ENCODE peak calls at places on chromosomes 6 and 20, in seven cellular contexts. One of them, this sample, is unnamed.

GRCh38 chr6:129744201-129744879 is 34.4 kb upstream of the ARHGAP18 start:
- DNase-seq in EL: peak
- DNase-seq in NB4: no peak
- DNase-seq in breast epithelium: no peak
- DNase-seq in Panc1: no peak
- DNase-seq in stimulated activated CD4-positive, alpha-beta T cell treated with anti-CD3 and anti-CD28 coated beads, Interleukin-15, amount 100 ng/mL, for 1 hour: no peak
- DNase-seq in activated T-helper 2 cell treated with anti-CD3 and anti-CD28 coated beads, Interferon-gamma antibody, Interleukin-2, Interleukin-4, amounts not matched to agents 10 μg/mL and 5 μg/mL and 100 μg/mL, durations not matched to agents 14 hours and 24 hours and 36 hours: no peak
- DNase-seq in this sample: peak

GRCh38 chr20:57993738-57994431 is 234.6 kb downstream of the ANKRD60 start:
- DNase-seq in EL: no peak
- DNase-seq in NB4: no peak
- DNase-seq in breast epithelium: no peak
- DNase-seq in Panc1: no peak
- DNase-seq in stimulated activated CD4-positive, alpha-beta T cell treated with anti-CD3 and anti-CD28 coated beads, Interleukin-15, amount 100 ng/mL, for 1 hour: no peak
- DNase-seq in activated T-helper 2 cell treated with anti-CD3 and anti-CD28 coated beads, Interferon-gamma antibody, Interleukin-2, Interleukin-4, amounts not matched to agents 10 μg/mL and 5 μg/mL and 100 μg/mL, durations not matched to agents 14 hours and 24 hours and 36 hours: no peak
- DNase-seq in this sample: no peak

GRCh38 chr6:64293298-64293697 is 657.7 kb downstream of the PHF3 start:
- DNase-seq in EL: no peak
- DNase-seq in NB4: no peak
- DNase-seq in breast epithelium: no peak
- DNase-seq in Panc1: no peak
- DNase-seq in stimulated activated CD4-positive, alpha-beta T cell treated with anti-CD3 and anti-CD28 coated beads, Interleukin-15, amount 100 ng/mL, for 1 hour: no peak
- DNase-seq in activated T-helper 2 cell treated with anti-CD3 and anti-CD28 coated beads, Interferon-gamma antibody, Interleukin-2, Interleukin-4, amounts not matched to agents 10 μg/mL and 5 μg/mL and 100 μg/mL, durations not matched to agents 14 hours and 24 hours and 36 hours: no peak
- DNase-seq in this sample: no peak

GRCh38 chr20:58647814-58648501 is 3.1 kb upstream of the STX16 start:
- DNase-seq in EL: peak
- DNase-seq in NB4: no peak
- DNase-seq in breast epithelium: no peak
- DNase-seq in Panc1: no peak
- DNase-seq in stimulated activated CD4-positive, alpha-beta T cell treated with anti-CD3 and anti-CD28 coated beads, Interleukin-15, amount 100 ng/mL, for 1 hour: no peak
- DNase-seq in activated T-helper 2 cell treated with anti-CD3 and anti-CD28 coated beads, Interferon-gamma antibody, Interleukin-2, Interleukin-4, amounts not matched to agents 10 μg/mL and 5 μg/mL and 100 μg/mL, durations not matched to agents 14 hours and 24 hours and 36 hours: no peak
- DNase-seq in this sample: peak

GRCh38 chr6:217048-217659 is 75.1 kb upstream of the DUSP22 start:
- DNase-seq in EL: no peak
- DNase-seq in NB4: peak
- DNase-seq in breast epithelium: no peak
- DNase-seq in Panc1: no peak
- DNase-seq in stimulated activated CD4-positive, alpha-beta T cell treated with anti-CD3 and anti-CD28 coated beads, Interleukin-15, amount 100 ng/mL, for 1 hour: no peak
- DNase-seq in activated T-helper 2 cell treated with anti-CD3 and anti-CD28 coated beads, Interferon-gamma antibody, Interleukin-2, Interleukin-4, amounts not matched to agents 10 μg/mL and 5 μg/mL and 100 μg/mL, durations not matched to agents 14 hours and 24 hours and 36 hours: no peak
- DNase-seq in this sample: no peak

GRCh38 chr20:29299811-29300578 is 1957.5 kb upstream of the DEFB115 start:
- DNase-seq in EL: no peak
- DNase-seq in NB4: no peak
- DNase-seq in breast epithelium: no peak
- DNase-seq in Panc1: no peak
- DNase-seq in stimulated activated CD4-positive, alpha-beta T cell treated with anti-CD3 and anti-CD28 coated beads, Interleukin-15, amount 100 ng/mL, for 1 hour: no peak
- DNase-seq in activated T-helper 2 cell treated with anti-CD3 and anti-CD28 coated beads, Interferon-gamma antibody, Interleukin-2, Interleukin-4, amounts not matched to agents 10 μg/mL and 5 μg/mL and 100 μg/mL, durations not matched to agents 14 hours and 24 hours and 36 hours: no peak
- DNase-seq in this sample: no peak

GRCh38 chr6:446418-447366 is 55.1 kb downstream of the IRF4 start:
- DNase-seq in EL: no peak
- DNase-seq in NB4: no peak
- DNase-seq in breast epithelium: no peak
- DNase-seq in Panc1: no peak
- DNase-seq in stimulated activated CD4-positive, alpha-beta T cell treated with anti-CD3 and anti-CD28 coated beads, Interleukin-15, amount 100 ng/mL, for 1 hour: peak
- DNase-seq in activated T-helper 2 cell treated with anti-CD3 and anti-CD28 coated beads, Interferon-gamma antibody, Interleukin-2, Interleukin-4, amounts not matched to agents 10 μg/mL and 5 μg/mL and 100 μg/mL, durations not matched to agents 14 hours and 24 hours and 36 hours: peak
- DNase-seq in this sample: no peak

GRCh38 chr6:33211666-33212422 is 3.5 kb downstream of the RING1 start:
- DNase-seq in EL: no peak
- DNase-seq in NB4: peak
- DNase-seq in breast epithelium: no peak
- DNase-seq in Panc1: no peak
- DNase-seq in stimulated activated CD4-positive, alpha-beta T cell treated with anti-CD3 and anti-CD28 coated beads, Interleukin-15, amount 100 ng/mL, for 1 hour: no peak
- DNase-seq in activated T-helper 2 cell treated with anti-CD3 and anti-CD28 coated beads, Interferon-gamma antibody, Interleukin-2, Interleukin-4, amounts not matched to agents 10 μg/mL and 5 μg/mL and 100 μg/mL, durations not matched to agents 14 hours and 24 hours and 36 hours: no peak
- DNase-seq in this sample: no peak

GRCh38 chr6:3162565-3163247 is 5.4 kb upstream of the TUBB2A start:
- DNase-seq in EL: peak
- DNase-seq in NB4: peak
- DNase-seq in breast epithelium: peak
- DNase-seq in Panc1: no peak
- DNase-seq in stimulated activated CD4-positive, alpha-beta T cell treated with anti-CD3 and anti-CD28 coated beads, Interleukin-15, amount 100 ng/mL, for 1 hour: no peak
- DNase-seq in activated T-helper 2 cell treated with anti-CD3 and anti-CD28 coated beads, Interferon-gamma antibody, Interleukin-2, Interleukin-4, amounts not matched to agents 10 μg/mL and 5 μg/mL and 100 μg/mL, durations not matched to agents 14 hours and 24 hours and 36 hours: peak
- DNase-seq in this sample: peak

GRCh38 chr6:2630362-2630761 is 120.4 kb downstream of the MYLK4 start:
- DNase-seq in EL: peak
- DNase-seq in NB4: peak
- DNase-seq in breast epithelium: no peak
- DNase-seq in Panc1: peak
- DNase-seq in stimulated activated CD4-positive, alpha-beta T cell treated with anti-CD3 and anti-CD28 coated beads, Interleukin-15, amount 100 ng/mL, for 1 hour: no peak
- DNase-seq in activated T-helper 2 cell treated with anti-CD3 and anti-CD28 coated beads, Interferon-gamma antibody, Interleukin-2, Interleukin-4, amounts not matched to agents 10 μg/mL and 5 μg/mL and 100 μg/mL, durations not matched to agents 14 hours and 24 hours and 36 hours: no peak
- DNase-seq in this sample: peak

GRCh38 chr6:30647802-30648460 is 998 bp downstream of the C6orf136 start:
- DNase-seq in EL: no peak
- DNase-seq in NB4: peak
- DNase-seq in breast epithelium: no peak
- DNase-seq in Panc1: no peak
- DNase-seq in stimulated activated CD4-positive, alpha-beta T cell treated with anti-CD3 and anti-CD28 coated beads, Interleukin-15, amount 100 ng/mL, for 1 hour: no peak
- DNase-seq in activated T-helper 2 cell treated with anti-CD3 and anti-CD28 coated beads, Interferon-gamma antibody, Interleukin-2, Interleukin-4, amounts not matched to agents 10 μg/mL and 5 μg/mL and 100 μg/mL, durations not matched to agents 14 hours and 24 hours and 36 hours: no peak
- DNase-seq in this sample: no peak

GRCh38 chr20:36745234-36745926 is 510 bp downstream of the NDRG3 start:
- DNase-seq in EL: peak
- DNase-seq in NB4: peak
- DNase-seq in breast epithelium: no peak
- DNase-seq in Panc1: no peak
- DNase-seq in stimulated activated CD4-positive, alpha-beta T cell treated with anti-CD3 and anti-CD28 coated beads, Interleukin-15, amount 100 ng/mL, for 1 hour: no peak
- DNase-seq in activated T-helper 2 cell treated with anti-CD3 and anti-CD28 coated beads, Interferon-gamma antibody, Interleukin-2, Interleukin-4, amounts not matched to agents 10 μg/mL and 5 μg/mL and 100 μg/mL, durations not matched to agents 14 hours and 24 hours and 36 hours: no peak
- DNase-seq in this sample: no peak

GRCh38 chr6:142945071-142945445 is at the start of gene HIVEP2:
- DNase-seq in EL: peak
- DNase-seq in NB4: peak
- DNase-seq in breast epithelium: peak
- DNase-seq in Panc1: no peak
- DNase-seq in stimulated activated CD4-positive, alpha-beta T cell treated with anti-CD3 and anti-CD28 coated beads, Interleukin-15, amount 100 ng/mL, for 1 hour: peak
- DNase-seq in activated T-helper 2 cell treated with anti-CD3 and anti-CD28 coated beads, Interferon-gamma antibody, Interleukin-2, Interleukin-4, amounts not matched to agents 10 μg/mL and 5 μg/mL and 100 μg/mL, durations not matched to agents 14 hours and 24 hours and 36 hours: peak
- DNase-seq in this sample: peak

GRCh38 chr6:166540631-166541331 is 45.7 kb downstream of the RAMACL start:
- DNase-seq in EL: no peak
- DNase-seq in NB4: peak
- DNase-seq in breast epithelium: no peak
- DNase-seq in Panc1: no peak
- DNase-seq in stimulated activated CD4-positive, alpha-beta T cell treated with anti-CD3 and anti-CD28 coated beads, Interleukin-15, amount 100 ng/mL, for 1 hour: peak
- DNase-seq in activated T-helper 2 cell treated with anti-CD3 and anti-CD28 coated beads, Interferon-gamma antibody, Interleukin-2, Interleukin-4, amounts not matched to agents 10 μg/mL and 5 μg/mL and 100 μg/mL, durations not matched to agents 14 hours and 24 hours and 36 hours: peak
- DNase-seq in this sample: no peak

GRCh38 chr20:51085761-51086160 is 62.9 kb upstream of the KCNG1 start:
- DNase-seq in EL: no peak
- DNase-seq in NB4: no peak
- DNase-seq in breast epithelium: no peak
- DNase-seq in Panc1: no peak
- DNase-seq in stimulated activated CD4-positive, alpha-beta T cell treated with anti-CD3 and anti-CD28 coated beads, Interleukin-15, amount 100 ng/mL, for 1 hour: no peak
- DNase-seq in activated T-helper 2 cell treated with anti-CD3 and anti-CD28 coated beads, Interferon-gamma antibody, Interleukin-2, Interleukin-4, amounts not matched to agents 10 μg/mL and 5 μg/mL and 100 μg/mL, durations not matched to agents 14 hours and 24 hours and 36 hours: no peak
- DNase-seq in this sample: no peak

GRCh38 chr6:63637865-63638445 is 2.4 kb downstream of the PHF3 start:
- DNase-seq in EL: no peak
- DNase-seq in NB4: peak
- DNase-seq in breast epithelium: no peak
- DNase-seq in Panc1: no peak
- DNase-seq in stimulated activated CD4-positive, alpha-beta T cell treated with anti-CD3 and anti-CD28 coated beads, Interleukin-15, amount 100 ng/mL, for 1 hour: no peak
- DNase-seq in activated T-helper 2 cell treated with anti-CD3 and anti-CD28 coated beads, Interferon-gamma antibody, Interleukin-2, Interleukin-4, amounts not matched to agents 10 μg/mL and 5 μg/mL and 100 μg/mL, durations not matched to agents 14 hours and 24 hours and 36 hours: no peak
- DNase-seq in this sample: no peak

GRCh38 chr6:42175860-42176259 is 2.7 kb downstream of the GUCA1A start:
- DNase-seq in EL: no peak
- DNase-seq in NB4: peak
- DNase-seq in breast epithelium: no peak
- DNase-seq in Panc1: no peak
- DNase-seq in stimulated activated CD4-positive, alpha-beta T cell treated with anti-CD3 and anti-CD28 coated beads, Interleukin-15, amount 100 ng/mL, for 1 hour: no peak
- DNase-seq in activated T-helper 2 cell treated with anti-CD3 and anti-CD28 coated beads, Interferon-gamma antibody, Interleukin-2, Interleukin-4, amounts not matched to agents 10 μg/mL and 5 μg/mL and 100 μg/mL, durations not matched to agents 14 hours and 24 hours and 36 hours: no peak
- DNase-seq in this sample: no peak

GRCh38 chr6:23446394-23447001 is 679.5 kb upstream of the NRSN1 start:
- DNase-seq in EL: peak
- DNase-seq in NB4: peak
- DNase-seq in breast epithelium: no peak
- DNase-seq in Panc1: peak
- DNase-seq in stimulated activated CD4-positive, alpha-beta T cell treated with anti-CD3 and anti-CD28 coated beads, Interleukin-15, amount 100 ng/mL, for 1 hour: no peak
- DNase-seq in activated T-helper 2 cell treated with anti-CD3 and anti-CD28 coated beads, Interferon-gamma antibody, Interleukin-2, Interleukin-4, amounts not matched to agents 10 μg/mL and 5 μg/mL and 100 μg/mL, durations not matched to agents 14 hours and 24 hours and 36 hours: no peak
- DNase-seq in this sample: peak

GRCh38 chr6:144063246-144063743 is 32.1 kb downstream of the SF3B5 start:
- DNase-seq in EL: no peak
- DNase-seq in NB4: no peak
- DNase-seq in breast epithelium: no peak
- DNase-seq in Panc1: no peak
- DNase-seq in stimulated activated CD4-positive, alpha-beta T cell treated with anti-CD3 and anti-CD28 coated beads, Interleukin-15, amount 100 ng/mL, for 1 hour: no peak
- DNase-seq in activated T-helper 2 cell treated with anti-CD3 and anti-CD28 coated beads, Interferon-gamma antibody, Interleukin-2, Interleukin-4, amounts not matched to agents 10 μg/mL and 5 μg/mL and 100 μg/mL, durations not matched to agents 14 hours and 24 hours and 36 hours: no peak
- DNase-seq in this sample: no peak

GRCh38 chr20:347640-348484 is 951 bp downstream of the NRSN2 start:
- DNase-seq in EL: peak
- DNase-seq in NB4: peak
- DNase-seq in breast epithelium: peak
- DNase-seq in Panc1: no peak
- DNase-seq in stimulated activated CD4-positive, alpha-beta T cell treated with anti-CD3 and anti-CD28 coated beads, Interleukin-15, amount 100 ng/mL, for 1 hour: no peak
- DNase-seq in activated T-helper 2 cell treated with anti-CD3 and anti-CD28 coated beads, Interferon-gamma antibody, Interleukin-2, Interleukin-4, amounts not matched to agents 10 μg/mL and 5 μg/mL and 100 μg/mL, durations not matched to agents 14 hours and 24 hours and 36 hours: peak
- DNase-seq in this sample: peak

GRCh38 chr6:35568967-35569606 is 56.4 kb upstream of the TULP1 start:
- DNase-seq in EL: no peak
- DNase-seq in NB4: peak
- DNase-seq in breast epithelium: peak
- DNase-seq in Panc1: no peak
- DNase-seq in stimulated activated CD4-positive, alpha-beta T cell treated with anti-CD3 and anti-CD28 coated beads, Interleukin-15, amount 100 ng/mL, for 1 hour: no peak
- DNase-seq in activated T-helper 2 cell treated with anti-CD3 and anti-CD28 coated beads, Interferon-gamma antibody, Interleukin-2, Interleukin-4, amounts not matched to agents 10 μg/mL and 5 μg/mL and 100 μg/mL, durations not matched to agents 14 hours and 24 hours and 36 hours: no peak
- DNase-seq in this sample: peak

GRCh38 chr6:82908661-82909060 is 157.0 kb downstream of the UBE3D start:
- DNase-seq in EL: no peak
- DNase-seq in NB4: no peak
- DNase-seq in breast epithelium: no peak
- DNase-seq in Panc1: no peak
- DNase-seq in stimulated activated CD4-positive, alpha-beta T cell treated with anti-CD3 and anti-CD28 coated beads, Interleukin-15, amount 100 ng/mL, for 1 hour: no peak
- DNase-seq in activated T-helper 2 cell treated with anti-CD3 and anti-CD28 coated beads, Interferon-gamma antibody, Interleukin-2, Interleukin-4, amounts not matched to agents 10 μg/mL and 5 μg/mL and 100 μg/mL, durations not matched to agents 14 hours and 24 hours and 36 hours: no peak
- DNase-seq in this sample: no peak

GRCh38 chr6:57064809-57065208 is 18.3 kb downstream of the KIAA1586 start:
- DNase-seq in EL: peak
- DNase-seq in NB4: no peak
- DNase-seq in breast epithelium: no peak
- DNase-seq in Panc1: no peak
- DNase-seq in stimulated activated CD4-positive, alpha-beta T cell treated with anti-CD3 and anti-CD28 coated beads, Interleukin-15, amount 100 ng/mL, for 1 hour: no peak
- DNase-seq in activated T-helper 2 cell treated with anti-CD3 and anti-CD28 coated beads, Interferon-gamma antibody, Interleukin-2, Interleukin-4, amounts not matched to agents 10 μg/mL and 5 μg/mL and 100 μg/mL, durations not matched to agents 14 hours and 24 hours and 36 hours: no peak
- DNase-seq in this sample: peak

GRCh38 chr20:59016795-59017492 is 2.3 kb upstream of the TUBB1 start:
- DNase-seq in EL: no peak
- DNase-seq in NB4: no peak
- DNase-seq in breast epithelium: no peak
- DNase-seq in Panc1: no peak
- DNase-seq in stimulated activated CD4-positive, alpha-beta T cell treated with anti-CD3 and anti-CD28 coated beads, Interleukin-15, amount 100 ng/mL, for 1 hour: no peak
- DNase-seq in activated T-helper 2 cell treated with anti-CD3 and anti-CD28 coated beads, Interferon-gamma antibody, Interleukin-2, Interleukin-4, amounts not matched to agents 10 μg/mL and 5 μg/mL and 100 μg/mL, durations not matched to agents 14 hours and 24 hours and 36 hours: no peak
- DNase-seq in this sample: no peak

GRCh38 chr6:147758305-147758704 is 249.8 kb downstream of the SAMD5 start:
- DNase-seq in EL: no peak
- DNase-seq in NB4: no peak
- DNase-seq in breast epithelium: no peak
- DNase-seq in Panc1: no peak
- DNase-seq in stimulated activated CD4-positive, alpha-beta T cell treated with anti-CD3 and anti-CD28 coated beads, Interleukin-15, amount 100 ng/mL, for 1 hour: no peak
- DNase-seq in activated T-helper 2 cell treated with anti-CD3 and anti-CD28 coated beads, Interferon-gamma antibody, Interleukin-2, Interleukin-4, amounts not matched to agents 10 μg/mL and 5 μg/mL and 100 μg/mL, durations not matched to agents 14 hours and 24 hours and 36 hours: no peak
- DNase-seq in this sample: no peak

GRCh38 chr6:157685596-157686280 is 137.3 kb upstream of the SNX9 start:
- DNase-seq in EL: no peak
- DNase-seq in NB4: no peak
- DNase-seq in breast epithelium: no peak
- DNase-seq in Panc1: no peak
- DNase-seq in stimulated activated CD4-positive, alpha-beta T cell treated with anti-CD3 and anti-CD28 coated beads, Interleukin-15, amount 100 ng/mL, for 1 hour: no peak
- DNase-seq in activated T-helper 2 cell treated with anti-CD3 and anti-CD28 coated beads, Interferon-gamma antibody, Interleukin-2, Interleukin-4, amounts not matched to agents 10 μg/mL and 5 μg/mL and 100 μg/mL, durations not matched to agents 14 hours and 24 hours and 36 hours: no peak
- DNase-seq in this sample: no peak

GRCh38 chr20:36145877-36146707 is 8.4 kb upstream of the EPB41L1 start:
- DNase-seq in EL: no peak
- DNase-seq in NB4: no peak
- DNase-seq in breast epithelium: no peak
- DNase-seq in Panc1: no peak
- DNase-seq in stimulated activated CD4-positive, alpha-beta T cell treated with anti-CD3 and anti-CD28 coated beads, Interleukin-15, amount 100 ng/mL, for 1 hour: no peak
- DNase-seq in activated T-helper 2 cell treated with anti-CD3 and anti-CD28 coated beads, Interferon-gamma antibody, Interleukin-2, Interleukin-4, amounts not matched to agents 10 μg/mL and 5 μg/mL and 100 μg/mL, durations not matched to agents 14 hours and 24 hours and 36 hours: no peak
- DNase-seq in this sample: no peak

GRCh38 chr6:53728570-53729194 is 63.1 kb upstream of the KLHL31 start:
- DNase-seq in EL: peak
- DNase-seq in NB4: peak
- DNase-seq in breast epithelium: no peak
- DNase-seq in Panc1: no peak
- DNase-seq in stimulated activated CD4-positive, alpha-beta T cell treated with anti-CD3 and anti-CD28 coated beads, Interleukin-15, amount 100 ng/mL, for 1 hour: no peak
- DNase-seq in activated T-helper 2 cell treated with anti-CD3 and anti-CD28 coated beads, Interferon-gamma antibody, Interleukin-2, Interleukin-4, amounts not matched to agents 10 μg/mL and 5 μg/mL and 100 μg/mL, durations not matched to agents 14 hours and 24 hours and 36 hours: peak
- DNase-seq in this sample: peak

GRCh38 chr6:109793793-109794192 is 102.7 kb downstream of the FIG4 start:
- DNase-seq in EL: peak
- DNase-seq in NB4: no peak
- DNase-seq in breast epithelium: no peak
- DNase-seq in Panc1: peak
- DNase-seq in stimulated activated CD4-positive, alpha-beta T cell treated with anti-CD3 and anti-CD28 coated beads, Interleukin-15, amount 100 ng/mL, for 1 hour: no peak
- DNase-seq in activated T-helper 2 cell treated with anti-CD3 and anti-CD28 coated beads, Interferon-gamma antibody, Interleukin-2, Interleukin-4, amounts not matched to agents 10 μg/mL and 5 μg/mL and 100 μg/mL, durations not matched to agents 14 hours and 24 hours and 36 hours: no peak
- DNase-seq in this sample: peak

This sample was measured in AG08395.